ENCODE peak calls at places on chromosomes 16 and 17, in five cellular contexts. I is ovary, H is SJSA1, L is HCT116, T is uterus. K is an unnamed sample. For H3K9me3 and H3K4me1, the result is how much of the 10 kb centered on the place peaks cover.

GRCh38 chr16:11087691-11088431 is 143.5 kb downstream of the CLEC16A start:
- DNase-seq in T (no peak), L (no peak), I (no peak), H (no peak), K (no peak)

GRCh38 chr16:23679274-23679985 is 741 bp downstream of the PLK1 start:
- DNase-seq in L (no peak), I (no peak), T (no peak), H (peak), K (no peak)

GRCh38 chr16:4123617-4124300 is 7.5 kb upstream of the ADCY9 start:
- DNase-seq in H (peak), T (no peak), L (no peak), I (no peak), K (no peak)

GRCh38 chr17:17077861-17078732 is 35.8 kb downstream of the MPRIP start:
- DNase-seq in T (no peak), I (no peak), H (no peak), L (no peak), K (no peak)

GRCh38 chr16:47965439-47965838 is 190.4 kb downstream of the ABCC12 start:
- DNase-seq in T (no peak), I (no peak), L (no peak), H (no peak), K (no peak)

GRCh38 chr16:73420244-73421040 is 372.5 kb upstream of the ZFHX3 start:
- DNase-seq in I (no peak), L (no peak), T (no peak), H (no peak), K (no peak)

GRCh38 chr17:7015587-7016020 is 3.2 kb downstream of the RNASEK start:
- DNase-seq in T (no peak), I (no peak), L (no peak), H (no peak), K (no peak)

GRCh38 chr17:79897243-79898063 is 58.2 kb upstream of the CBX4 start:
- DNase-seq in T (no peak), L (no peak), I (no peak), H (no peak), K (no peak)

GRCh38 chr17:58312021-58312630 is 16.5 kb downstream of the TSPOAP1 start:
- DNase-seq in H (no peak), I (no peak), L (no peak), T (peak), K (no peak)

GRCh38 chr17:51165680-51166197 is 472 bp upstream of the NME2 start:
- DNase-seq in H (no peak), I (no peak), T (no peak), L (no peak), K (no peak)

GRCh38 chr16:5633845-5634440 is 536.3 kb upstream of the EEF2KMT start:
- DNase-seq in H (peak), T (no peak), I (no peak), L (peak), K (no peak)

GRCh38 chr16:30113031-30113710 is at the start of gene GDPD3:
- DNase-seq in H (no peak), L (no peak), I (no peak), T (no peak), K (peak)

GRCh38 chr16:9259914-9260608 is 168.6 kb downstream of the HAPSTR1 start:
- DNase-seq in L (no peak), H (no peak), I (no peak), T (no peak), K (no peak)

GRCh38 chr17:49742256-49742655 is 21.7 kb downstream of the FAM117A start:
- DNase-seq in I (no peak), L (no peak), T (no peak), H (no peak), K (no peak)

GRCh38 chr17:43529977-43530302 is 16.2 kb downstream of the ETV4 start:
- DNase-seq in H (no peak), T (no peak), I (peak), L (no peak), K (no peak)

GRCh38 chr16:5072334-5073278 is 963 bp downstream of the ALG1 start:
- DNase-seq in I (no peak), L (no peak), T (no peak), H (no peak), K (no peak)

GRCh38 chr16:63890072-63890471 is 1231.8 kb downstream of the CDH11 start:
- DNase-seq in L (no peak), I (peak), T (no peak), H (no peak), K (no peak)

GRCh38 chr17:56441331-56441730 is 152.2 kb upstream of the NOG start:
- DNase-seq in L (no peak), T (no peak), H (peak), I (no peak), K (no peak)

GRCh38 chr17:57900991-57901743 is 51.3 kb upstream of the MRPS23 start:
- DNase-seq in I (no peak), L (no peak), T (no peak), H (no peak), K (no peak)

GRCh38 chr16:53726625-53727024 is 22.7 kb downstream of the FTO start:
- DNase-seq in H (no peak), T (no peak), I (no peak), L (no peak), K (no peak)

GRCh38 chr17:1455748-1456599 is at the start of gene CRK:
- DNase-seq in T (peak), H (peak), L (peak), I (peak), K (peak)

GRCh38 chr16:6335072-6335471 is 997.6 kb upstream of the RBFOX1 start:
- DNase-seq in I (no peak), H (no peak), L (no peak), T (no peak), K (no peak)

GRCh38 chr16:54503011-54503410 is 216.4 kb upstream of the IRX3 start:
- DNase-seq in L (no peak), T (no peak), H (no peak), I (no peak), K (peak)

GRCh38 chr17:45675012-45675411 is 109.1 kb upstream of the CRHR1 start:
- DNase-seq in L (no peak), H (no peak), T (no peak), I (no peak), K (no peak)

GRCh38 chr16:83356266-83356665 is 451.5 kb upstream of the HSBP1 start:
- DNase-seq in L (peak), T (peak), I (no peak), H (peak), K (no peak)

GRCh38 chr16:59878479-59878878 is 1144.4 kb upstream of the GOT2 start:
- DNase-seq in I (no peak), T (no peak), H (no peak), L (no peak), K (no peak)

GRCh38 chr16:68563631-68564366 is 24.7 kb downstream of the ZFP90 start:
- DNase-seq in T (no peak), L (no peak), H (peak), I (no peak), K (no peak)
- H3K9me3 ChIP-seq in T (under half), L (under half), H (half or more), I (half or more), K (half or more)

GRCh38 chr17:35809855-35810461 is 674 bp downstream of the TAF15 start:
- DNase-seq in I (no peak), H (no peak), L (no peak), T (no peak), K (no peak)

GRCh38 chr17:35811759-35812158 is 2.5 kb downstream of the TAF15 start:
- DNase-seq in T (no peak), H (no peak), L (no peak), I (no peak), K (no peak)

GRCh38 chr17:35808240-35808961 is 883 bp upstream of the TAF15 start:
- DNase-seq in I (no peak), T (no peak), L (no peak), H (no peak), K (no peak)

GRCh38 chr17:35808962-35809854 is at the start of gene TAF15:
- DNase-seq in H (peak), T (peak), L (peak), I (peak), K (peak)

DNA sequence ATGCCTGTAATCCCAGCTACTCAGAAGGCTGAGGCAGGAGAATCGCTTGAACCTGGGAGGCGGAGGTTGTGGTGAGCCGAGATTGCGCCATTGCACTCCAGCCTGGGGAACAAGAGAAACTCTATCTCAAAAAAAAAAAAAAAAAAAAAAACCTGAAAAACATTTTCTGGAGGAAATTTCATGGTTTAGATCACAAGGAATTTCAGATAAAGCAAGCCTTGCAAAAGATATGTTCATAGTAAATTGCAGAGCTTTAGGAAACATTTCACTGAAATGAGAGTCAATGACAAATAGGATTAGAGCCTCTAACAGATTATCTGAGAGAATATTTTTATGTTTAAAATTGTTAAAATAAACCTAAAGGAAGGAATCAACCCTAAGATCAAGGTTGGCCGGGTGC is 3.2 kb downstream of the TAF15 start:
- DNase-seq in T (no peak), I (no peak), H (no peak), L (no peak), K (no peak)
- H3K4me1 ChIP-seq in T (under half), I (under half), H (under half), L (under half), K (half or more)

GRCh38 chr16:26701243-26701886 is 365.4 kb upstream of the C16orf82 start:
- DNase-seq in I (no peak), T (no peak), L (no peak), H (no peak), K (no peak)
- H3K4me3 ChIP-seq in I (no peak), T (no peak), L (no peak), H (no peak), K (no peak)

DNA sequence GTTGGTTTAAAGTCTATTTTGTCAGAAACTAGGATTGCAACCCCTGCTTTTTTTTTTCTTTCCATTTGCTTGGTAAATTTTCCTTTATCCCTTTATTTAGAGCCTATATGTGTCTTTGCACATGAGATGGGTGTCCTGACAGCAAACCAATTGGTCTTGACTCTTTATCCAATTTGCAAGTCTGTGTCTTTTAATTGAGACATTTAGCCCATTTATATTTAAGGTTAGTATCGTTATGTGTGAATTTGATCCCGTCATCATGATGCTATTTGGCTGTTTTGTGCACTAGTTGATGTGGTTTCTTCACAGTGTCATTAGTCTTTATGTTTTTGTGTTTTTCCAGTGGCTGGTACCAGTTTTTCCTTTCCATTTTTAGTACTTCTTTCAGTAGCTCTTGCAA is 127.7 kb upstream of the ZNF267 start:
- DNase-seq in H (no peak), I (no peak), L (no peak), T (no peak), K (no peak)
- H3K9me3 ChIP-seq in H (under half), I (under half), L (under half), T (under half), K (half or more)

GRCh38 chr16:51596247-51596646 is 445.2 kb upstream of the SALL1 start:
- DNase-seq in I (no peak), L (no peak), H (no peak), T (no peak), K (no peak)

GRCh38 chr16:51592535-51592934 is 441.5 kb upstream of the SALL1 start:
- DNase-seq in H (no peak), L (no peak), T (no peak), I (no peak), K (no peak)

GRCh38 chr16:51591480-51591879 is 440.4 kb upstream of the SALL1 start:
- DNase-seq in I (no peak), L (no peak), T (no peak), H (no peak), K (no peak)

DNA sequence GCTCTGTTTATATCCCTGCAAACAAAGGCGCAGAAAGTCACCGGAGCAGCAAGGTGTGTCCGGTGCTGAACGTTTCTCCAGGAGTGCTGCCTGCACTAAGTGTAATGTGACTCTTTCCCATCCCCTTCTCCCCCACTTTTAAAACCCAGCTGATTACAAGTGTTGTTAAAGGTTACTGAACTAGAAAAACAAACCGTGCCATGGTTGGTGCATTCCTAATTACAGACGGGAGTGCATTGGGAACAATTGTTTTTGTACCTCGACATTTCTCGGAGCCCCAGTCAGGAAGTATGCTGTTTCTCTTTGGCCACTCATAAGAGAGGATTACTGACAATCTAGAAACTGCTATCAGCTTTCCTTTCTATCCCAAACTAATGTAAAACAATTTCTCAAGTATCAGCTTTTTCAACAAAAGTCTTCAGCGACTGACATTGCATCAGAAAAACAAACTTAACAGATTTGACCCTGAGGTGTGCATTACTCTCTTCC is 441.0 kb upstream of the SALL1 start:
- DNase-seq in I (no peak), T (no peak), L (no peak), H (no peak), K (no peak)
- H3K4me1 ChIP-seq in I (under half), T (under half), L (under half), H (under half), K (under half)

GRCh38 chr16:2952679-2953078 is 11.4 kb upstream of the KREMEN2 start:
- DNase-seq in H (no peak), L (no peak), I (no peak), T (no peak), K (no peak)
- H3K4me3 ChIP-seq in H (no peak), L (no peak), I (no peak), T (no peak), K (no peak)

DNA sequence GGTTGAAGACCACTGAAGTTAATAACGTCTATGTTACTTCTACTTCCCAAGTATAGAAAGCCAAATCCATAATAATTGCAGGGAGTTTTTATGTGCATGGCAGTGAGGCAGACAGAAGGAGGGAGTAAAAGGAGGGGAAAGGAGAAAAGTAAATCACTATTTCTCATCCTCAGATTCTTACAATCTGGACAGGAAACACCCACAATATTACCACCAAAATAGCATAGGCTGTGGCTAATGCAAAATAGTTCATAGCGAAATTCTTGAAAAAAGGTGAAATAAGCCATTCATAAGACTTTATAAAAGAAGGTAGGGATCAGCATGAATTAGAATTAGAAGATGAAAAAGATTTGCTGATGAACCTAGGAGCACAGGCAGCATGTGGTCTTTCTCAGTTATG is 128.1 kb downstream of the KCNJ2 start:
- DNase-seq in L (no peak), I (no peak), H (no peak), T (no peak), K (no peak)
- H3K9me3 ChIP-seq in L (under half), I (under half), H (under half), T (under half), K (under half)

GRCh38 chr16:3025032-3026002 is 1.5 kb downstream of the THOC6 start:
- DNase-seq in I (peak), T (no peak), L (no peak), H (no peak), K (no peak)
- H3K4me1 ChIP-seq in I (under half), T (under half), L (half or more), H (under half), K (half or more)

DNA sequence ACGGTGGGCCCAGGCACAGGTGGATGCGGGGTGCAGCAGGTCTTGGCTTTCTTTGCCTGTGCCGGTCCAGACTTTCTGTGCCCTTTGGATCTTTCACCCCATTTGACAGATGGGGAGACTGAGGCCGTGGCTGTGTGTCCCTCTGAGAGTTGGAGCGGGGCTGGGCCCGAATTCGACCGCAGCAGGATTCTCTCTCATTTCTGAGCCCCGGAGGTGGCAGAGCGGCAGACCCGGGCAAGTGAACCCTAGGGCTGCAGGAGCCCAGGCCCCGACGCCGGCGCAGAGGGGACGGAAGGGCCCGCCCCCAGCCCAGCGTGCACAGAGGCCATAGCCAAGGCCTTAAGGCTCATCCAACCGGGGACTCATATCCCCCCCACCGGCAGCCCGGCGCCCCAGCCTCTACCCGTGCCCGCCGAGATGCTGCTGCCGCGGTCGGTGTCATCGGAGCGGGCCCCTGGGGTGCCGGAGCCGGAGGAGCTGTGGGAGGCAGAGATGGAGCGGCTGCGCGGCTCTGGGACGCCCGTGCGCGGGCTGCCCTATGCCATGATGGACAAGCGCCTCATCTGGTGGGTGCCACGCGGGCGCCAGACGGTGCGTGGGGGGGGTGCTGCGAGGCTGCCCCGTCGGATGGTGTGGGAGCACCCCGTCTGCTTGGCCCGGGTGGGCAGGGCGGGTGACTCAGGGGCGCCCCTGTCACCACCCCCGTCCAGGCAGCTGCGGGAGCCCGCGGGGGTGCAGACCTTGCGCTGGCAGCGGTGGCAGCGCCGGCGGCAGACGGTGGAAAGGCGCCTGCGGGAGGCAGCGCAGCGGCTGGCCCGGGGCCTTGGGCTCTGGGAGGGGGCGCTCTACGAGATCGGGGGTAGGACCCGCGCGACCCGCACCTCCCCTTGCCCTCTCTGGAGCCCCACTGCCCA is 858 bp downstream of the TMC8 start:
- DNase-seq in L (no peak), T (no peak), H (no peak), I (no peak), K (no peak)
- H3K4me3 ChIP-seq in L (peak), T (no peak), H (no peak), I (no peak), K (peak)

DNA sequence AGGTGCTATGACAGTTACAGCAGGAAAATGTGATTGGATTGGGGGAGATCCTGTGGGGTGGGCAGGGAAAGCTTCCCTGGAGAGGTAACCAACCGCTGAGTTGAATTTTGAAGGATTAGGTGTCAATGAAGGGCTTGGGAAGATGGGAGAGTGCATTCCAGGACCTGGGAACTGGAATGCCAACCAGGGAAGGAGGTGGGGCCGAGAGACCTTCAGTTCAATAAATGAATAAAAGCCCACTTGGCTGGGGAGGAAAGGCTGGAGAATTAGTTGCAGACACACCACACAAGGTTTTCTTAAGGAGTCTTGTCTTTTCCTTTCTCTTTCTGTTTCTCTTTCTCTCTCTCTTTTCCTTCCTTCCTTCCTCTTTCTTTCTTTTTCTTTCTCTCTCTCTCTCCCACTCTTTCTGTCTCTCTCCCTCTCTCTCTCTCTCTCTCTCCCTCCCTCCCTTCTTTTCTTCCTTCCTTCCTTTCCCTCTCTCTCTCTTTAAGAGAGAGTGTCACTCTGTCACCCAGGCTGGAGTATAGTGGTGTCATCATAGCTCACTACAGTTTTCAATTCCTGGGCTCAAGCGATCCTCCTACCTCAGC is 3.3 kb downstream of the USP43 start:
- DNase-seq in T (no peak), I (no peak), H (no peak), L (no peak), K (no peak)
- H3K9me3 ChIP-seq in T (under half), I (under half), H (under half), L (under half), K (under half)

K was measured in left ventricle myocardium inferior.